ENCODE peak calls at places on chromosome 6, in seven cellular contexts. D is mesenchymal stem cell, J is IMR-90, O is osteoblast, L is H9, C is endothelial cell of umbilical vein, A is astrocyte. F is an unnamed sample.

GRCh38 chr6:52725133-52725529 is 38.1 kb downstream of the GSTA2 start:
- DNase-seq in D (no peak), O (no peak), C (no peak), L (no peak), A (no peak), J (no peak), F (no peak)

GRCh38 chr6:122589115-122589514 is 21.1 kb upstream of the PKIB start:
- DNase-seq in C (no peak), A (no peak), J (no peak), D (no peak), L (no peak), O (no peak), F (no peak)

GRCh38 chr6:39204646-39205244 is 24.5 kb downstream of the KCNK5 start:
- DNase-seq in C (no peak), A (no peak), D (no peak), L (peak; percentile 85), J (no peak), O (no peak), F (peak; percentile 83)

GRCh38 chr6:91045152-91045551 is 458.3 kb upstream of the MAP3K7 start:
- DNase-seq in D (no peak), L (no peak), O (no peak), A (no peak), C (no peak), J (no peak), F (no peak)

GRCh38 chr6:129866256-129866655 is 5.1 kb upstream of the TMEM244 start:
- DNase-seq in A (no peak), L (no peak), J (no peak), C (no peak), O (no peak), D (no peak), F (no peak)

GRCh38 chr6:139230421-139230840 is 61.4 kb downstream of the TXLNB start:
- DNase-seq in C (no peak), O (peak; percentile 56), D (peak; percentile 66), J (peak; percentile 46), L (no peak), A (peak; percentile 51), F (peak; percentile 63)

GRCh38 chr6:27541212-27541931 is 68.5 kb upstream of the ZNF184 start:
- DNase-seq in O (no peak), D (no peak), L (peak; percentile 60), A (no peak), C (peak; percentile 15), J (peak; percentile 14), F (peak; percentile 39)

GRCh38 chr6:2738373-2738979 is 12.2 kb downstream of the MYLK4 start:
- DNase-seq in L (peak; percentile 60), A (peak; percentile 35), J (peak; percentile 80), D (peak; percentile 77), C (peak; percentile 72), O (peak; percentile 90), F (peak; percentile 78)

GRCh38 chr6:34143884-34144580 is 1.9 kb downstream of the GRM4 start:
- DNase-seq in L (peak; percentile 86), C (peak; percentile 15), O (peak; percentile 78), A (no peak), J (no peak), D (peak; percentile 18), F (peak; percentile 95)

GRCh38 chr6:133610974-133611373 is 277.9 kb upstream of the TCF21 start:
- DNase-seq in D (no peak), L (no peak), C (no peak), O (no peak), A (no peak), J (no peak), F (no peak)

GRCh38 chr6:85329193-85329592 is 120.7 kb upstream of the NT5E start:
- DNase-seq in O (no peak), A (no peak), C (no peak), J (no peak), D (no peak), L (no peak), F (no peak)

GRCh38 chr6:169949501-169950097 is 198.2 kb downstream of the ERMARD start:
- DNase-seq in D (no peak), A (no peak), O (no peak), C (no peak), J (no peak), L (no peak), F (no peak)

GRCh38 chr6:13935190-13935880 is 10.6 kb downstream of the RNF182 start:
- DNase-seq in L (no peak), D (no peak), A (no peak), C (no peak), J (no peak), O (no peak), F (no peak)

GRCh38 chr6:16712931-16713484 is 48.3 kb downstream of the ATXN1 start:
- DNase-seq in D (peak; percentile 96), A (peak; percentile 94), J (peak; percentile 95), O (peak; percentile 77), L (no peak), C (peak; percentile 94), F (no peak)

GRCh38 chr6:1311400-1312192 is at the start of gene FOXQ1:
- DNase-seq in L (peak; percentile 64), C (peak; percentile 6), D (peak; percentile 45), A (no peak), O (peak; percentile 91), J (peak; percentile 40), F (peak; percentile 72)

GRCh38 chr6:139519571-139520031 is 145.2 kb upstream of the CITED2 start:
- DNase-seq in A (peak; percentile 67), D (peak; percentile 79), L (no peak), C (no peak), J (peak; percentile 54), O (peak; percentile 74), F (no peak)

GRCh38 chr6:166764473-166765233 is 137.6 kb upstream of the RPS6KA2 start:
- DNase-seq in C (no peak), D (no peak), J (no peak), L (peak; percentile 12), A (no peak), O (no peak), F (no peak)

GRCh38 chr6:72624557-72625160 is 2.8 kb downstream of the KCNQ5 start:
- DNase-seq in O (peak; percentile 74), C (no peak), A (no peak), J (peak; percentile 27), L (no peak), D (peak; percentile 28), F (peak; percentile 39)

GRCh38 chr6:150252714-150253444 is 110.0 kb downstream of the PPP1R14C start:
- DNase-seq in A (peak; percentile 50), J (peak; percentile 26), O (no peak), C (no peak), L (no peak), D (no peak), F (no peak)

GRCh38 chr6:44474643-44475042 is 87.1 kb downstream of the CDC5L start:
- DNase-seq in C (no peak), L (no peak), O (no peak), D (no peak), J (no peak), A (no peak), F (no peak)

GRCh38 chr6:84643778-84644177 is 120.6 kb downstream of the TBX18 start:
- DNase-seq in A (no peak), C (peak; percentile 69), D (no peak), O (no peak), J (no peak), L (no peak), F (no peak)

GRCh38 chr6:121612916-121613315 is 177.5 kb downstream of the GJA1 start:
- DNase-seq in O (no peak), J (no peak), D (no peak), C (no peak), L (no peak), A (no peak), F (no peak)

GRCh38 chr6:2952557-2953095 is 18.7 kb downstream of the SERPINB6 start:
- DNase-seq in L (peak; percentile 94), C (peak; percentile 92), O (peak; percentile 96), J (peak; percentile 91), A (peak; percentile 74), D (peak; percentile 95), F (peak; percentile 76)

GRCh38 chr6:39040080-39040673 is 8.4 kb upstream of the GLP1R start:
- DNase-seq in O (peak; percentile 51), C (no peak), D (no peak), A (no peak), J (no peak), L (no peak), F (no peak)

GRCh38 chr6:22142931-22143330 is 153.9 kb downstream of the PRL start:
- DNase-seq in L (no peak), O (no peak), J (no peak), D (no peak), A (no peak), C (peak; percentile 9), F (no peak)
- H2AFZ ChIP-seq in L (no peak overlapping the region), O (no peak overlapping the region), J (no peak overlapping the region), D (no peak overlapping the region), A (no peak overlapping the region), C (no peak overlapping the region), F (no peak overlapping the region)

GRCh38 chr6:4575724-4576123 is 200.5 kb upstream of the CDYL start:
- DNase-seq in C (no peak), O (no peak), D (peak; percentile 54), A (peak; percentile 53), J (peak; percentile 24), L (no peak), F (peak; percentile 21)

GRCh38 chr6:4581468-4582420 is 194.5 kb upstream of the CDYL start:
- DNase-seq in D (peak; percentile 83), A (peak; percentile 97), J (peak; percentile 95), L (no peak), C (peak; percentile 76), O (peak; percentile 84), F (no peak)

GRCh38 chr6:4573958-4574481 is 202.2 kb upstream of the CDYL start:
- DNase-seq in J (peak; percentile 88), C (no peak), A (peak; percentile 68), O (no peak), D (peak; percentile 50), L (peak; percentile 8), F (no peak)

GRCh38 chr6:4580361-4580760 is 195.8 kb upstream of the CDYL start:
- DNase-seq in A (no peak), L (no peak), C (no peak), O (no peak), D (no peak), J (no peak), F (no peak)

GRCh38 chr6:4577406-4577805 is 198.8 kb upstream of the CDYL start:
- DNase-seq in A (peak; percentile 96), L (no peak), J (peak; percentile 99), D (peak; percentile 96), C (peak; percentile 67), O (peak; percentile 82), F (no peak)
- H3K27me3 ChIP-seq in A (no peaks in the 10 kb centered on the region), L (no peaks in the 10 kb centered on the region), J (no peaks in the 10 kb centered on the region), D (no peaks in the 10 kb centered on the region), C (no peaks in the 10 kb centered on the region), O (no peaks in the 10 kb centered on the region), F (no peaks in the 10 kb centered on the region)

GRCh38 chr6:119627908-119628669 is 278.5 kb upstream of the MAN1A1 start:
- DNase-seq in A (peak; percentile 70), D (peak; percentile 25), L (no peak), J (peak; percentile 49), O (no peak), C (no peak), F (no peak)
- H2AFZ ChIP-seq in A (no peak overlapping the region), D (no peak overlapping the region), L (no peak overlapping the region), J (no peak overlapping the region), O (no peak overlapping the region), C (no peak overlapping the region), F (peak overlapping the region; percentile 43)

DNA sequence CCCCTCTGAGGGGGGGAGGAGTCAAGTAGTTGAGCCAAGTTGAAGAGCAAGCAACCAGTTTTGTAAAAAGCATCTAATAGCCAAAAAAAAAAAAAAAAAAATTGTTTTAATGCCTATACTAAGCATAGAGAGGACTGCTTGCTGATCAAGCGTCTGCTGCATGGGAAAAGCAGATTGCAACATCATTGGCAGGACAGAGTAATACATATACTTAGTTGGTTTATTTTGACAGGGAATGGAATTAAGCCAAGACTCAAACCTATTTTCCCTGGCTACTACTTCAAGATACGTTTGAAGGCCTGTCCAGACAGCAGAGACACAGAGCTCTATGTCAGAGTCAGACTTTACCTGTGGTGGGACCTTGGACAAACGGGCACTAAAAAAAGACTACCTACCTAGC is 120.5 kb downstream of the RTN4IP1 start:
- DNase-seq in L (no peak), D (no peak), A (no peak), O (no peak), J (peak; percentile 52), C (no peak), F (no peak)
- H3K27me3 ChIP-seq in L (peaks cover 25% of the 10 kb centered on the region), D (no peaks in the 10 kb centered on the region), A (peaks cover 33% of the 10 kb centered on the region), O (peaks cover 26% of the 10 kb centered on the region), J (peaks cover 38% of the 10 kb centered on the region), C (peaks cover 42% of the 10 kb centered on the region), F (peaks cover 78% of the 10 kb centered on the region)

F was measured in neural progenitor cell.